ENCODE peak calls at places on chromosome 7, in six cellular contexts. One of them, this sample, is unnamed. For H3K4me1 and H3K27me3, the result is how much of the 10 kb centered on the place peaks cover.

GRCh38 chr7:45366432-45366831 is 207.7 kb upstream of the ADCY1 start:
- DNase-seq in neuronal stem cell: no peak
- DNase-seq in A673: no peak
- DNase-seq in upper lobe of right lung: no peak
- DNase-seq in cardiac muscle cell: no peak
- DNase-seq in right atrium auricular region: peak
- DNase-seq in this sample: no peak

GRCh38 chr7:96436880-96437279 is 115.0 kb upstream of the SLC25A13 start:
- DNase-seq in neuronal stem cell: no peak
- DNase-seq in A673: no peak
- DNase-seq in upper lobe of right lung: no peak
- DNase-seq in cardiac muscle cell: no peak
- DNase-seq in right atrium auricular region: no peak
- DNase-seq in this sample: no peak

GRCh38 chr7:44694326-44694725 is 54.3 kb upstream of the ZMIZ2 start:
- DNase-seq in neuronal stem cell: no peak
- DNase-seq in A673: no peak
- DNase-seq in upper lobe of right lung: no peak
- DNase-seq in cardiac muscle cell: no peak
- DNase-seq in right atrium auricular region: no peak
- DNase-seq in this sample: no peak

GRCh38 chr7:119452401-119452800 is 820.6 kb upstream of the KCND2 start:
- DNase-seq in neuronal stem cell: no peak
- DNase-seq in A673: no peak
- DNase-seq in upper lobe of right lung: no peak
- DNase-seq in cardiac muscle cell: no peak
- DNase-seq in right atrium auricular region: no peak
- DNase-seq in this sample: no peak

GRCh38 chr7:137146996-137147720 is 196.4 kb downstream of the PTN start:
- DNase-seq in neuronal stem cell: no peak
- DNase-seq in A673: no peak
- DNase-seq in upper lobe of right lung: no peak
- DNase-seq in cardiac muscle cell: no peak
- DNase-seq in right atrium auricular region: no peak
- DNase-seq in this sample: no peak

GRCh38 chr7:117015258-117016184 is 62.2 kb downstream of the ST7 start:
- DNase-seq in neuronal stem cell: no peak
- DNase-seq in A673: no peak
- DNase-seq in upper lobe of right lung: no peak
- DNase-seq in cardiac muscle cell: no peak
- DNase-seq in right atrium auricular region: no peak
- DNase-seq in this sample: no peak

GRCh38 chr7:34354906-34355305 is 303.1 kb upstream of the NPSR1 start:
- DNase-seq in neuronal stem cell: no peak
- DNase-seq in A673: peak
- DNase-seq in upper lobe of right lung: no peak
- DNase-seq in cardiac muscle cell: no peak
- DNase-seq in right atrium auricular region: no peak
- DNase-seq in this sample: no peak

GRCh38 chr7:141537906-141538305 is 13.3 kb upstream of the AGK start:
- DNase-seq in neuronal stem cell: no peak
- DNase-seq in A673: no peak
- DNase-seq in upper lobe of right lung: no peak
- DNase-seq in cardiac muscle cell: no peak
- DNase-seq in right atrium auricular region: no peak
- DNase-seq in this sample: no peak

GRCh38 chr7:16357921-16358320 is 63.4 kb downstream of the CRPPA start:
- DNase-seq in neuronal stem cell: no peak
- DNase-seq in A673: no peak
- DNase-seq in upper lobe of right lung: peak
- DNase-seq in cardiac muscle cell: no peak
- DNase-seq in right atrium auricular region: no peak
- DNase-seq in this sample: no peak

GRCh38 chr7:110387689-110388088 is 703.2 kb upstream of the LRRN3 start:
- DNase-seq in neuronal stem cell: no peak
- DNase-seq in A673: no peak
- DNase-seq in upper lobe of right lung: no peak
- DNase-seq in cardiac muscle cell: no peak
- DNase-seq in right atrium auricular region: no peak
- DNase-seq in this sample: no peak

GRCh38 chr7:11911900-11912299 is 79.9 kb upstream of the THSD7A start:
- DNase-seq in neuronal stem cell: no peak
- DNase-seq in A673: peak
- DNase-seq in upper lobe of right lung: no peak
- DNase-seq in cardiac muscle cell: no peak
- DNase-seq in right atrium auricular region: no peak
- DNase-seq in this sample: no peak

GRCh38 chr7:130136579-130137167 is 66.3 kb downstream of the KLHDC10 start:
- DNase-seq in neuronal stem cell: no peak
- DNase-seq in A673: no peak
- DNase-seq in upper lobe of right lung: no peak
- DNase-seq in cardiac muscle cell: no peak
- DNase-seq in right atrium auricular region: no peak
- DNase-seq in this sample: no peak

GRCh38 chr7:108016841-108017775 is 14.1 kb upstream of the LAMB1 start:
- DNase-seq in neuronal stem cell: no peak
- DNase-seq in A673: peak
- DNase-seq in upper lobe of right lung: no peak
- DNase-seq in cardiac muscle cell: peak
- DNase-seq in right atrium auricular region: no peak
- DNase-seq in this sample: no peak

GRCh38 chr7:83689855-83690254 is 40.9 kb upstream of the SEMA3E start:
- DNase-seq in neuronal stem cell: no peak
- DNase-seq in A673: no peak
- DNase-seq in upper lobe of right lung: no peak
- DNase-seq in cardiac muscle cell: no peak
- DNase-seq in right atrium auricular region: no peak
- DNase-seq in this sample: no peak
- H3K4me1 ChIP-seq in neuronal stem cell: under half
- H3K4me1 ChIP-seq in A673: under half
- H3K4me1 ChIP-seq in upper lobe of right lung: under half
- H3K4me1 ChIP-seq in cardiac muscle cell: under half
- H3K4me1 ChIP-seq in right atrium auricular region: under half
- H3K4me1 ChIP-seq in this sample: under half

GRCh38 chr7:327305-327931 is 37.4 kb downstream of the FOXL3 start:
- DNase-seq in neuronal stem cell: no peak
- DNase-seq in A673: no peak
- DNase-seq in upper lobe of right lung: peak
- DNase-seq in cardiac muscle cell: no peak
- DNase-seq in right atrium auricular region: no peak
- DNase-seq in this sample: peak
- H3K27me3 ChIP-seq in neuronal stem cell: under half
- H3K27me3 ChIP-seq in A673: under half
- H3K27me3 ChIP-seq in upper lobe of right lung: under half
- H3K27me3 ChIP-seq in cardiac muscle cell: under half
- H3K27me3 ChIP-seq in right atrium auricular region: under half
- H3K27me3 ChIP-seq in this sample: under half

GRCh38 chr7:128868624-128869137 is 6.0 kb downstream of the ATP6V1F start:
- DNase-seq in neuronal stem cell: no peak
- DNase-seq in A673: no peak
- DNase-seq in upper lobe of right lung: no peak
- DNase-seq in cardiac muscle cell: no peak
- DNase-seq in right atrium auricular region: no peak
- DNase-seq in this sample: no peak
- H3K4me3 ChIP-seq in neuronal stem cell: no peak
- H3K4me3 ChIP-seq in A673: peak
- H3K4me3 ChIP-seq in upper lobe of right lung: peak
- H3K4me3 ChIP-seq in cardiac muscle cell: peak
- H3K4me3 ChIP-seq in right atrium auricular region: peak
- H3K4me3 ChIP-seq in this sample: peak

GRCh38 chr7:36185732-36186131 is 32.7 kb downstream of the EEPD1 start:
- DNase-seq in neuronal stem cell: no peak
- DNase-seq in A673: no peak
- DNase-seq in upper lobe of right lung: no peak
- DNase-seq in cardiac muscle cell: no peak
- DNase-seq in right atrium auricular region: no peak
- DNase-seq in this sample: no peak
- H3K4me1 ChIP-seq in neuronal stem cell: under half
- H3K4me1 ChIP-seq in A673: under half
- H3K4me1 ChIP-seq in upper lobe of right lung: under half
- H3K4me1 ChIP-seq in cardiac muscle cell: under half
- H3K4me1 ChIP-seq in right atrium auricular region: under half
- H3K4me1 ChIP-seq in this sample: under half